ENCODE peak calls at places on chromosomes 6 and 20, in six cellular contexts. One of them, this sample, is unnamed.

GRCh38 chr6:24330137-24330732 is 27.6 kb downstream of the DCDC2 start:
- DNase-seq in tibial nerve: no peak
- DNase-seq in cardiac fibroblast: no peak
- DNase-seq in CD8-positive, alpha-beta T cell: no peak
- DNase-seq in A549: no peak
- DNase-seq in foreskin fibroblast: no peak
- DNase-seq in this sample: peak; percentile 40

GRCh38 chr6:127518212-127518709 is 874 bp downstream of the MTCL3 start:
- DNase-seq in tibial nerve: no peak
- DNase-seq in cardiac fibroblast: no peak
- DNase-seq in CD8-positive, alpha-beta T cell: no peak
- DNase-seq in A549: peak; percentile 22
- DNase-seq in foreskin fibroblast: no peak
- DNase-seq in this sample: no peak

GRCh38 chr6:55528624-55529023 is 50.4 kb downstream of the HMGCLL1 start:
- DNase-seq in tibial nerve: no peak
- DNase-seq in cardiac fibroblast: peak; percentile 53
- DNase-seq in CD8-positive, alpha-beta T cell: no peak
- DNase-seq in A549: peak; percentile 2
- DNase-seq in foreskin fibroblast: peak; percentile 4
- DNase-seq in this sample: no peak

GRCh38 chr6:14796974-14797762 is 448.7 kb upstream of the JARID2 start:
- DNase-seq in tibial nerve: no peak
- DNase-seq in cardiac fibroblast: peak; percentile 35
- DNase-seq in CD8-positive, alpha-beta T cell: no peak
- DNase-seq in A549: no peak
- DNase-seq in foreskin fibroblast: no peak
- DNase-seq in this sample: no peak

GRCh38 chr6:33993091-33993490 is 152.8 kb downstream of the GRM4 start:
- DNase-seq in tibial nerve: no peak
- DNase-seq in cardiac fibroblast: no peak
- DNase-seq in CD8-positive, alpha-beta T cell: no peak
- DNase-seq in A549: no peak
- DNase-seq in foreskin fibroblast: no peak
- DNase-seq in this sample: no peak

GRCh38 chr20:32451682-32452461 is 93.7 kb downstream of the ASXL1 start:
- DNase-seq in tibial nerve: no peak
- DNase-seq in cardiac fibroblast: no peak
- DNase-seq in CD8-positive, alpha-beta T cell: no peak
- DNase-seq in A549: no peak
- DNase-seq in foreskin fibroblast: no peak
- DNase-seq in this sample: no peak

GRCh38 chr6:82363368-82364086 is at the start of gene TPBG:
- DNase-seq in tibial nerve: no peak
- DNase-seq in cardiac fibroblast: peak; percentile 92
- DNase-seq in CD8-positive, alpha-beta T cell: no peak
- DNase-seq in A549: peak; percentile 46
- DNase-seq in foreskin fibroblast: peak; percentile 72
- DNase-seq in this sample: peak; percentile 54

GRCh38 chr6:133635447-133635846 is 253.5 kb upstream of the TCF21 start:
- DNase-seq in tibial nerve: no peak
- DNase-seq in cardiac fibroblast: no peak
- DNase-seq in CD8-positive, alpha-beta T cell: no peak
- DNase-seq in A549: no peak
- DNase-seq in foreskin fibroblast: no peak
- DNase-seq in this sample: no peak

GRCh38 chr6:69379518-69379917 is 417.3 kb downstream of the LMBRD1 start:
- DNase-seq in tibial nerve: no peak
- DNase-seq in cardiac fibroblast: no peak
- DNase-seq in CD8-positive, alpha-beta T cell: no peak
- DNase-seq in A549: no peak
- DNase-seq in foreskin fibroblast: no peak
- DNase-seq in this sample: no peak

GRCh38 chr6:101069191-101069795 is 188.2 kb upstream of the ASCC3 start:
- DNase-seq in tibial nerve: no peak
- DNase-seq in cardiac fibroblast: peak; percentile 58
- DNase-seq in CD8-positive, alpha-beta T cell: no peak
- DNase-seq in A549: no peak
- DNase-seq in foreskin fibroblast: peak; percentile 6
- DNase-seq in this sample: no peak

GRCh38 chr6:131954099-131954774 is 3.1 kb upstream of the CCN2 start:
- DNase-seq in tibial nerve: no peak
- DNase-seq in cardiac fibroblast: peak; percentile 80
- DNase-seq in CD8-positive, alpha-beta T cell: no peak
- DNase-seq in A549: no peak
- DNase-seq in foreskin fibroblast: no peak
- DNase-seq in this sample: no peak

GRCh38 chr20:19750207-19750606 is 7.9 kb upstream of the RIN2 start:
- DNase-seq in tibial nerve: no peak
- DNase-seq in cardiac fibroblast: no peak
- DNase-seq in CD8-positive, alpha-beta T cell: no peak
- DNase-seq in A549: no peak
- DNase-seq in foreskin fibroblast: no peak
- DNase-seq in this sample: no peak

GRCh38 chr6:19333936-19334335 is 503.2 kb upstream of the ID4 start:
- DNase-seq in tibial nerve: no peak
- DNase-seq in cardiac fibroblast: peak; percentile 62
- DNase-seq in CD8-positive, alpha-beta T cell: no peak
- DNase-seq in A549: peak; percentile 13
- DNase-seq in foreskin fibroblast: no peak
- DNase-seq in this sample: no peak

GRCh38 chr6:13554929-13555333 is 19.5 kb upstream of the SIRT5 start:
- DNase-seq in tibial nerve: no peak
- DNase-seq in cardiac fibroblast: peak; percentile 24
- DNase-seq in CD8-positive, alpha-beta T cell: no peak
- DNase-seq in A549: no peak
- DNase-seq in foreskin fibroblast: peak; percentile 12
- DNase-seq in this sample: no peak

GRCh38 chr20:3797592-3798404 is 1.7 kb downstream of the CDC25B start:
- DNase-seq in tibial nerve: no peak
- DNase-seq in cardiac fibroblast: no peak
- DNase-seq in CD8-positive, alpha-beta T cell: peak; percentile 56
- DNase-seq in A549: no peak
- DNase-seq in foreskin fibroblast: no peak
- DNase-seq in this sample: no peak

GRCh38 chr20:63139369-63139768 is 76.6 kb downstream of the YTHDF1 start:
- DNase-seq in tibial nerve: no peak
- DNase-seq in cardiac fibroblast: no peak
- DNase-seq in CD8-positive, alpha-beta T cell: no peak
- DNase-seq in A549: no peak
- DNase-seq in foreskin fibroblast: no peak
- DNase-seq in this sample: no peak

GRCh38 chr6:37515712-37516075 is 16.0 kb upstream of the CCDC167 start:
- DNase-seq in tibial nerve: no peak
- DNase-seq in cardiac fibroblast: no peak
- DNase-seq in CD8-positive, alpha-beta T cell: no peak
- DNase-seq in A549: no peak
- DNase-seq in foreskin fibroblast: no peak
- DNase-seq in this sample: no peak

GRCh38 chr6:73121421-73121993 is 103.8 kb downstream of the KHDC1L start:
- DNase-seq in tibial nerve: no peak
- DNase-seq in cardiac fibroblast: peak; percentile 56
- DNase-seq in CD8-positive, alpha-beta T cell: no peak
- DNase-seq in A549: no peak
- DNase-seq in foreskin fibroblast: no peak
- DNase-seq in this sample: peak; percentile 36

GRCh38 chr6:79864001-79864400 is 83.4 kb downstream of the ELOVL4 start:
- DNase-seq in tibial nerve: no peak
- DNase-seq in cardiac fibroblast: no peak
- DNase-seq in CD8-positive, alpha-beta T cell: no peak
- DNase-seq in A549: no peak
- DNase-seq in foreskin fibroblast: no peak
- DNase-seq in this sample: no peak

GRCh38 chr20:15763344-15763743 is 809.9 kb downstream of the KIF16B start:
- DNase-seq in tibial nerve: no peak
- DNase-seq in cardiac fibroblast: peak; percentile 36
- DNase-seq in CD8-positive, alpha-beta T cell: no peak
- DNase-seq in A549: no peak
- DNase-seq in foreskin fibroblast: no peak
- DNase-seq in this sample: no peak

GRCh38 chr20:49028684-49029083 is 17.4 kb upstream of the CSE1L start:
- DNase-seq in tibial nerve: no peak
- DNase-seq in cardiac fibroblast: peak; percentile 31
- DNase-seq in CD8-positive, alpha-beta T cell: no peak
- DNase-seq in A549: peak; percentile 31
- DNase-seq in foreskin fibroblast: peak; percentile 8
- DNase-seq in this sample: no peak

GRCh38 chr6:33672808-33673207 is 38.7 kb downstream of the UQCC2 start:
- DNase-seq in tibial nerve: peak; percentile 87
- DNase-seq in cardiac fibroblast: peak; percentile 97
- DNase-seq in CD8-positive, alpha-beta T cell: no peak
- DNase-seq in A549: peak; percentile 78
- DNase-seq in foreskin fibroblast: peak; percentile 96
- DNase-seq in this sample: peak; percentile 80

GRCh38 chr6:148509152-148509571 is 166.5 kb downstream of the SASH1 start:
- DNase-seq in tibial nerve: no peak
- DNase-seq in cardiac fibroblast: peak; percentile 77
- DNase-seq in CD8-positive, alpha-beta T cell: no peak
- DNase-seq in A549: no peak
- DNase-seq in foreskin fibroblast: no peak
- DNase-seq in this sample: no peak
- H3K4me3 ChIP-seq in tibial nerve: peak overlapping the region; percentile 49
- H3K4me3 ChIP-seq in cardiac fibroblast: peak overlapping the region; percentile 2
- H3K4me3 ChIP-seq in CD8-positive, alpha-beta T cell: no peak overlapping the region
- H3K4me3 ChIP-seq in A549: no peak overlapping the region
- H3K4me3 ChIP-seq in foreskin fibroblast: peak overlapping the region; percentile 70
- H3K4me3 ChIP-seq in this sample: peak overlapping the region; percentile 51

GRCh38 chr20:35618032-35618371 is 2.4 kb downstream of the SPAG4 start:
- DNase-seq in tibial nerve: no peak
- DNase-seq in cardiac fibroblast: no peak
- DNase-seq in CD8-positive, alpha-beta T cell: no peak
- DNase-seq in A549: no peak
- DNase-seq in foreskin fibroblast: no peak
- DNase-seq in this sample: no peak
- TF ChIP-seq CTCF in tibial nerve: no peak
- TF ChIP-seq CTCF in cardiac fibroblast: no peak
- TF ChIP-seq CTCF in CD8-positive, alpha-beta T cell: no peak
- TF ChIP-seq CTCF in A549: peak; percentile 3
- TF ChIP-seq CTCF in foreskin fibroblast: peak; percentile 1
- TF ChIP-seq CTCF in this sample: no peak

GRCh38 chr6:958531-958930 is 265.6 kb upstream of the EXOC2 start:
- DNase-seq in tibial nerve: no peak
- DNase-seq in cardiac fibroblast: no peak
- DNase-seq in CD8-positive, alpha-beta T cell: no peak
- DNase-seq in A549: no peak
- DNase-seq in foreskin fibroblast: peak; percentile 97
- DNase-seq in this sample: peak; percentile 23

GRCh38 chr6:961407-961930 is 268.5 kb upstream of the EXOC2 start:
- DNase-seq in tibial nerve: no peak
- DNase-seq in cardiac fibroblast: no peak
- DNase-seq in CD8-positive, alpha-beta T cell: no peak
- DNase-seq in A549: no peak
- DNase-seq in foreskin fibroblast: no peak
- DNase-seq in this sample: no peak

GRCh38 chr6:963456-963855 is 270.5 kb upstream of the EXOC2 start:
- DNase-seq in tibial nerve: no peak
- DNase-seq in cardiac fibroblast: no peak
- DNase-seq in CD8-positive, alpha-beta T cell: no peak
- DNase-seq in A549: no peak
- DNase-seq in foreskin fibroblast: no peak
- DNase-seq in this sample: no peak

DNA sequence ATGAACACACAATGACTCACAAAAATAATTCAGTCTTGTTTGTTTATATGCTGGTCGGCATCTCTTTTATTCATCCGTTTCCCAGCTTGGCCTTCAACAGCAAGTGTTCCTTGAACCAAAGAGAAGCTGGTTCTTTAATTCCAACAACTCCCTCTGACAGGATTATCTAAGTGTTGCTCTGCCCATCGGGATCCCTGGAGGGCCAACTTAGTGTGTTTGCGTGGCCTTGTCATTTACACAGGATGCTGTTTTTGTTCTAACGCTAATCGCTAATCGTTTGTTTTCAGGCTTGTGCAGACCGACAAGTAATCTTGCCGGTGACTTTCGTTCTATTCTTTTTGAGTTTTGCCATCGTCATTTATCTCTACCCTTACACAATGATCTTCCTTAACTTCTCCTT is 267.4 kb upstream of the EXOC2 start:
- DNase-seq in tibial nerve: no peak
- DNase-seq in cardiac fibroblast: no peak
- DNase-seq in CD8-positive, alpha-beta T cell: no peak
- DNase-seq in A549: no peak
- DNase-seq in foreskin fibroblast: peak; percentile 13
- DNase-seq in this sample: no peak
- H3K4me3 ChIP-seq in tibial nerve: no peak overlapping the region
- H3K4me3 ChIP-seq in cardiac fibroblast: no peak overlapping the region
- H3K4me3 ChIP-seq in CD8-positive, alpha-beta T cell: no peak overlapping the region
- H3K4me3 ChIP-seq in A549: no peak overlapping the region
- H3K4me3 ChIP-seq in foreskin fibroblast: no peak overlapping the region
- H3K4me3 ChIP-seq in this sample: no peak overlapping the region

DNA sequence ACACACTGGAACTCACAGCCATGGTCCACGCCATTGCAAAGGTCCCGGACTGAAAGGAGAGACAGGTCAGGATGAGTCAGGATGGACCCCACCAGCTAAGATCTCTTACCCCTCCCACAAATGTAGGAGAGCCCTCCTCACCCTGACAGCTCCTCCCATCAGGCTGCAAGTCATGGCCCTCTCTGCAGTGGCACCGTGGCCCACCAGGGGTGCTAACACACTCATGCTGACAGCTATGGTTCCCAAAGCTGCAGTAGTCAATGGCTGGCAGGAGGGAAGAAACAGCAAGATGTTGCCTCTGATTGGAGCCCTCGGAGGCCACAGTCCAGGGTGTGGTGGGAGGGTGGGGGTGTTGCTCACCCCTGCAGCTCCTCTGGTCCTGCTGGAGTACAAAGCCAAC is 5.7 kb upstream of the RBPJL start:
- DNase-seq in tibial nerve: no peak
- DNase-seq in cardiac fibroblast: peak; percentile 36
- DNase-seq in CD8-positive, alpha-beta T cell: peak; percentile 17
- DNase-seq in A549: peak; percentile 71
- DNase-seq in foreskin fibroblast: no peak
- DNase-seq in this sample: no peak
- TF ChIP-seq CTCF in tibial nerve: no peak
- TF ChIP-seq CTCF in cardiac fibroblast: peak; percentile 60
- TF ChIP-seq CTCF in CD8-positive, alpha-beta T cell: peak; percentile 13
- TF ChIP-seq CTCF in A549: no peak
- TF ChIP-seq CTCF in foreskin fibroblast: no peak
- TF ChIP-seq CTCF in this sample: peak; percentile 42

This sample was measured in astrocyte of the cerebellum.